ENCODE peak calls at places on chromosomes 11 and 22, in five cellular contexts. P is left lung; U is OCI-LY7; K is right lobe of liver; Z is CD8-positive, alpha-beta T cell. D is an unnamed sample.

GRCh38 chr11:12461516-12461915 is 84.1 kb downstream of the PARVA start:
- DNase-seq in P (no peak), K (no peak), U (no peak), Z (no peak), D (no peak)

GRCh38 chr11:9568854-9569587 is 4.4 kb upstream of the WEE1 start:
- DNase-seq in K (peak), P (peak), Z (no peak), U (peak), D (no peak)

GRCh38 chr11:47514825-47515647 is 37.9 kb downstream of the CELF1 start:
- DNase-seq in P (no peak), K (no peak), U (no peak), Z (no peak), D (no peak)

GRCh38 chr11:134761361-134761760 is 349.3 kb upstream of the B3GAT1 start:
- DNase-seq in U (no peak), P (no peak), Z (no peak), K (no peak), D (no peak)

GRCh38 chr11:1916986-1917522 is 2.4 kb upstream of the TNNT3 start:
- DNase-seq in K (no peak), U (no peak), Z (no peak), P (peak), D (no peak)

GRCh38 chr11:27282141-27282590 is 80.8 kb downstream of the CCDC34 start:
- DNase-seq in K (peak), U (no peak), P (peak), Z (no peak), D (no peak)

GRCh38 chr11:111836766-111837165 is 34.6 kb downstream of the ALG9 start:
- DNase-seq in P (no peak), U (no peak), K (no peak), Z (no peak), D (no peak)

GRCh38 chr11:8886332-8886731 is 24.7 kb upstream of the AKIP1 start:
- DNase-seq in P (no peak), U (no peak), K (no peak), Z (no peak), D (no peak)

GRCh38 chr22:27867114-27867957 is 51.7 kb downstream of the PITPNB start:
- DNase-seq in Z (no peak), K (no peak), P (no peak), U (no peak), D (no peak)

GRCh38 chr11:68297812-68298658 is 14.4 kb upstream of the LRP5 start:
- DNase-seq in Z (peak), U (peak), P (peak), K (peak), D (peak)

GRCh38 chr11:96267001-96267489 is 76.0 kb downstream of the MAML2 start:
- DNase-seq in Z (no peak), K (no peak), U (no peak), P (no peak), D (no peak)

GRCh38 chr11:16959528-16960100 is 54.6 kb downstream of the PLEKHA7 start:
- DNase-seq in U (no peak), P (no peak), K (no peak), Z (no peak), D (no peak)

GRCh38 chr11:107859459-107860239 is 1.1 kb upstream of the SLC35F2 start:
- DNase-seq in U (peak), K (peak), Z (no peak), P (peak), D (peak)

GRCh38 chr11:133343951-133344350 is 188.3 kb downstream of the OPCML start:
- DNase-seq in P (no peak), K (no peak), Z (no peak), U (no peak), D (no peak)

GRCh38 chr11:30992513-30992849 is 377.1 kb downstream of the DCDC1 start:
- DNase-seq in P (no peak), K (no peak), Z (no peak), U (peak), D (no peak)

GRCh38 chr11:20000393-20001134 is 159.7 kb downstream of the DBX1 start:
- DNase-seq in K (peak), U (no peak), P (peak), Z (no peak), D (no peak)

GRCh38 chr11:14520902-14521151 is 641 bp upstream of the PSMA1 start:
- DNase-seq in K (no peak), Z (no peak), U (no peak), P (no peak), D (no peak)

GRCh38 chr11:17171342-17171741 is 36.4 kb downstream of the PIK3C2A start:
- DNase-seq in P (no peak), Z (no peak), U (no peak), K (no peak), D (no peak)

GRCh38 chr11:80320765-80321164 is 879.9 kb upstream of the TENM4 start:
- DNase-seq in P (no peak), K (no peak), Z (no peak), U (no peak), D (no peak)

GRCh38 chr11:65150513-65151271 is 16.4 kb upstream of the SYVN1 start:
- DNase-seq in Z (no peak), K (peak), P (peak), U (no peak), D (no peak)

GRCh38 chr22:50045211-50046018 is 12.7 kb downstream of the TTLL8 start:
- DNase-seq in P (no peak), Z (no peak), K (no peak), U (no peak), D (no peak)

GRCh38 chr11:100790073-100790472 is 103.0 kb downstream of the ARHGAP42 start:
- DNase-seq in U (no peak), Z (no peak), K (no peak), P (no peak), D (no peak)

GRCh38 chr11:31325162-31325561 is 44.4 kb downstream of the DCDC1 start:
- DNase-seq in K (no peak), Z (no peak), P (no peak), U (no peak), D (no peak)

GRCh38 chr11:96033054-96033453 is 109.1 kb upstream of the MTMR2 start:
- DNase-seq in Z (no peak), K (no peak), U (no peak), P (no peak), D (no peak)

GRCh38 chr11:102114032-102114431 is 3.8 kb downstream of the YAP1 start:
- DNase-seq in Z (no peak), U (no peak), P (no peak), K (no peak), D (no peak)

GRCh38 chr11:110891411-110891810 is 179.2 kb upstream of the ARHGAP20 start:
- DNase-seq in K (no peak), Z (no peak), P (no peak), U (no peak), D (no peak)

GRCh38 chr22:24503137-24503850 is 8.2 kb downstream of the UPB1 start:
- DNase-seq in Z (peak), K (peak), P (peak), U (peak), D (peak)

GRCh38 chr22:38352436-38352835 is 35.2 kb upstream of the CSNK1E start:
- DNase-seq in P (no peak), K (no peak), U (no peak), Z (no peak), D (no peak)

GRCh38 chr11:20647976-20648565 is 21.3 kb upstream of the NELL1 start:
- DNase-seq in K (no peak), U (peak), Z (peak), P (no peak), D (no peak)

GRCh38 chr11:64032050-64032449 is 3.7 kb upstream of the FLRT1 start:
- DNase-seq in P (no peak), K (no peak), Z (no peak), U (no peak), D (no peak)

GRCh38 chr11:64036081-64037026 is 623 bp downstream of the FLRT1 start:
- DNase-seq in P (no peak), U (no peak), Z (no peak), K (no peak), D (no peak)

GRCh38 chr11:64035581-64035980 is at the start of gene FLRT1:
- DNase-seq in K (no peak), Z (no peak), U (no peak), P (no peak), D (no peak)

GRCh38 chr11:64035081-64035524 is 628 bp upstream of the FLRT1 start:
- DNase-seq in P (no peak), U (no peak), K (no peak), Z (no peak), D (no peak)

DNA sequence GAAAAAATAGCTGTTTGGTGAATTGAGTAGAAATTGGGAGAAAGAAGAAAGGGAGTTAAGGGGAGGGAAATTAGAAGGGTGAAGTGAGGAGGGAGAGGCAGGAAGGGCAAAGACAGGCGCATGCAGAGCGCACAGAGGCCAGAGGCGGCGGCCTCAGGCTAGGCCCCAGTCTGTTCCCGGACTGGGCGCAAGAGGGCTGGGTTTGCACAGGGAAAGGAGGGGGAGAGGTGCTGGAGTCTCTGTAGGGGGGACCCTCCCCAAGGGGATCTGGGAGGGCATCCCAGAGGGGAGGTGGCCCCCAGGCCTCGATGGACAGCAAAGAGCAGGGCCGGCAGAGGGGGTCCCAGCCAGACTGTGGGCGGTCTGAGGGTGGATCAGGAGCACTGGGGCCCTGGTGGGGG is 1.3 kb upstream of the FLRT1 start:
- DNase-seq in U (no peak), Z (no peak), K (no peak), P (no peak), D (no peak)
- TF ChIP-seq CTCF in U (no peak), Z (no peak), K (no peak), P (no peak), D (no peak)

DNA sequence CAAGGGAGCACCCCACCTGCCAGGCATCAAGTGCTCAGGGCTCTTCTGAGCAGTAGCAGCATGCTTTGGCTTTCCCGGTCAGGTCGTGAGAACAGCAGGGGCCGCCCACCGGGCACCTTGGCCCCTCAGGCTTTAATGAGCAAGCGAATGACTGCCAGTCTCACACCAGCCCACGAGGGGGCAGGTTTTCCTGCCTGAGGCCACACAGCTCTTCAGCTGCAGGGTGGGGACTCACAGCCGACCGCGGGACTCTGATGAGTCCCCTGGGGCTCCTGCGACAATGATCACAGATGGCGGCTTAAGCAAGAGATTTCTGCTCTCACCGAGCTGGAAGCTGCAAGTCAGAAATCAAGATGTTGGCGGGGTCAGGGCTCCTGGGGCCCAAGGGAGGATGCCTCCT is 14.3 kb upstream of the FGF19 start:
- DNase-seq in P (no peak), K (no peak), U (peak), Z (no peak), D (peak)
- TF ChIP-seq CTCF in P (no peak), K (peak), U (peak), Z (no peak), D (no peak)

GRCh38 chr11:29628584-29628983 is 388.2 kb downstream of the KCNA4 start:
- DNase-seq in P (no peak), Z (no peak), U (no peak), K (no peak), D (no peak)

GRCh38 chr11:29634744-29635143 is 382.1 kb downstream of the KCNA4 start:
- DNase-seq in P (no peak), Z (no peak), K (no peak), U (no peak), D (no peak)

GRCh38 chr11:29629281-29629680 is 387.5 kb downstream of the KCNA4 start:
- DNase-seq in Z (no peak), U (no peak), P (no peak), K (no peak), D (no peak)

GRCh38 chr11:29634248-29634647 is 382.6 kb downstream of the KCNA4 start:
- DNase-seq in Z (no peak), U (no peak), K (no peak), P (no peak), D (no peak)
- TF ChIP-seq CTCF in Z (no peak), U (peak), K (peak), P (no peak), D (no peak)

GRCh38 chr22:47802446-47802845 is 1040.0 kb downstream of the TBC1D22A start:
- DNase-seq in U (no peak), P (no peak), K (no peak), Z (no peak), D (no peak)
- TF ChIP-seq CTCF in U (no peak), P (no peak), K (no peak), Z (no peak), D (no peak)

DNA sequence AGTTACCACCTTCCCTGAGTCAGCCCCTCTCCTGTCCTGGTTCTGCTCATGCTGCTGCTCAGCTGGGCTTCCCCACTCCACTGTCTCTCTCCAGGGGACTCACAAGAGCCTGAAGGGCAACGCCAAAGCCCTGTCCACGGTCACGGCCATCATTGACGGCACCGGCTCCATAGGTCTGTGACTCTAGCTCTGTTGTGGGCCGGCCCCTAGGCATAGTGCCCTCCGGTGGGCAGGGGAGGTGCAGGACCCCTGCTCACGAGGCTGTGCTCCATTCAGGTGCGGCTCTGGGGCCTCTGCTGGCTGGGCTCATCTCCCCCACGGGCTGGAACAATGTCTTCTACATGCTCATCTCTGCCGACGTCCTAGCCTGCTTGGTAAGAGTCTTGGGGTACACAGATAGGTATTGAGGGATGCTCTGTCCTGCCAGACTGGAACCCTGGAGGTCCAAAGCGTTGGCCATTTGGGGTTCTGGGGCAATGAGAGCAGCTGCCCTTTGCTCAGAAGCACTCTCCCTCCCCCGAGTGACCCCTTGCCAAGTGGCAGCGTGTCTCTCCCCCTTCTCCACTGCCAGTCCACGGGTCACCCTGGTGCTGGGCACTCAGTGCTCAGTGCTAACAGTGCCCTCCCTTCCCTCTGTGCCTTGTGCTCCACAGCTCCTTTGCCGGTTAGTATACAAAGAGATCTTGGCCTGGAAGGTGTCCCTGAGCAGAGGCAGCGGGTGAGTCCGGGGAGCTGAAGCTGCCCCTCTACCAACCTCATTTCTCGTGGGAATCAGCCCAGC is 22.4 kb downstream of the SLC37A2 start:
- DNase-seq in U (no peak), P (no peak), K (no peak), Z (no peak), D (no peak)
- TF ChIP-seq CTCF in U (peak), P (no peak), K (no peak), Z (no peak), D (no peak)